ENCODE peak calls at places on chromosomes 3 and 15, in six cellular contexts. T, H, U, J, L and F are unnamed samples.

GRCh38 chr15:70513818-70514217 is 249.5 kb downstream of the UACA start:
- DNase-seq in T (no peak), U (no peak), J (no peak), L (no peak), H (no peak), F (no peak)

GRCh38 chr3:87228316-87228715 is 1.2 kb downstream of the CHMP2B start:
- DNase-seq in U (no peak), L (no peak), T (no peak), J (no peak), H (no peak), F (no peak)

GRCh38 chr3:9397911-9398714 is 698 bp downstream of the SETD5 start:
- DNase-seq in J (no peak), T (peak; percentile 19), H (peak; percentile 38), L (peak; percentile 79), U (peak; percentile 43), F (no peak)

GRCh38 chr3:193788189-193788946 is 195.4 kb downstream of the OPA1 start:
- DNase-seq in T (peak; percentile 68), J (peak; percentile 58), L (no peak), U (peak; percentile 49), H (peak; percentile 81), F (peak; percentile 61)

GRCh38 chr15:55823699-55824098 is 80.7 kb upstream of the PRTG start:
- DNase-seq in L (no peak), H (no peak), J (no peak), U (no peak), T (no peak), F (no peak)

GRCh38 chr15:98951004-98951403 is 56.6 kb downstream of the PGPEP1L start:
- DNase-seq in J (no peak), T (no peak), H (no peak), U (no peak), L (no peak), F (no peak)

GRCh38 chr3:177932750-177933660 is 603.2 kb upstream of the KCNMB2 start:
- DNase-seq in H (no peak), T (no peak), U (no peak), L (no peak), J (no peak), F (peak; percentile 31)

GRCh38 chr15:43520138-43520537 is 2.7 kb downstream of the MAP1A start:
- DNase-seq in U (no peak), T (no peak), J (no peak), L (no peak), H (no peak), F (no peak)

GRCh38 chr15:32979710-32980109 is 214.8 kb downstream of the FMN1 start:
- DNase-seq in T (no peak), J (no peak), U (no peak), L (no peak), H (no peak), F (no peak)

GRCh38 chr3:149367021-149367840 is 10.2 kb downstream of the TM4SF1 start:
- DNase-seq in U (peak; percentile 43), H (no peak), J (no peak), L (no peak), T (no peak), F (no peak)

GRCh38 chr3:172918165-172918564 is 167.6 kb downstream of the ECT2 start:
- DNase-seq in J (no peak), U (no peak), T (no peak), H (no peak), L (no peak), F (no peak)

GRCh38 chr3:168803536-168803935 is 707.8 kb upstream of the GOLIM4 start:
- DNase-seq in H (no peak), T (no peak), L (no peak), J (no peak), U (no peak), F (no peak)

GRCh38 chr3:100072328-100073048 is 41.8 kb downstream of the FILIP1L start:
- DNase-seq in L (no peak), J (no peak), T (no peak), H (no peak), U (peak; percentile 17), F (no peak)

GRCh38 chr3:99509224-99509623 is 129.2 kb upstream of the COL8A1 start:
- DNase-seq in H (no peak), L (no peak), T (no peak), U (no peak), J (no peak), F (no peak)

GRCh38 chr15:25967120-25967519 is 104.0 kb upstream of the ATP10A start:
- DNase-seq in U (no peak), T (no peak), J (no peak), H (no peak), L (no peak), F (no peak)

GRCh38 chr3:57464801-57465200 is 79.3 kb downstream of the DNAH12 start:
- DNase-seq in T (no peak), H (peak; percentile 5), J (no peak), U (no peak), L (no peak), F (no peak)

GRCh38 chr15:42800731-42801474 is 64.0 kb upstream of the CDAN1 start:
- DNase-seq in U (peak; percentile 13), T (peak; percentile 11), H (peak; percentile 3), L (no peak), J (peak; percentile 2), F (peak; percentile 12)